ENCODE peak calls at places on chromosome 5, in ten cellular contexts. R is lung, N is glutamatergic neuron, Q is brain microvascular endothelial cell, M is nephron progenitor cell, G is breast epithelium, B is osteocyte, H is fibroblast of the aortic adventitia, O is fibroblast of mammary gland, W is A549. F is an unnamed sample.

GRCh38 chr5:673837-674629 is 19.1 kb downstream of the TPPP start:
- DNase-seq in W (no peak), R (no peak), M (no peak), G (no peak), B (peak; percentile 83), O (no peak), N (peak; percentile 12), Q (no peak), H (no peak), F (no peak)

GRCh38 chr5:83922699-83923098 is 202.0 kb upstream of the HAPLN1 start:
- DNase-seq in G (no peak), M (no peak), N (no peak), Q (no peak), B (no peak), H (no peak), O (no peak), W (no peak), R (no peak), F (no peak)

GRCh38 chr5:113776832-113777525 is 263.5 kb downstream of the YTHDC2 start:
- DNase-seq in Q (no peak), R (no peak), M (no peak), O (no peak), B (no peak), G (no peak), W (no peak), N (no peak), H (peak; percentile 7), F (no peak)

GRCh38 chr5:139473565-139473964 is 2.8 kb downstream of the SMIM33 start:
- DNase-seq in W (no peak), H (peak; percentile 32), B (no peak), O (peak; percentile 14), M (no peak), R (no peak), N (no peak), G (no peak), Q (no peak), F (no peak)

GRCh38 chr5:74946471-74946870 is 80.3 kb upstream of the FAM169A start:
- DNase-seq in M (no peak), B (no peak), N (no peak), G (no peak), O (peak; percentile 5), H (no peak), Q (no peak), W (no peak), R (no peak), F (no peak)

GRCh38 chr5:123398058-123398728 is 25.0 kb downstream of the CEP120 start:
- DNase-seq in B (no peak), N (no peak), W (no peak), O (no peak), H (no peak), G (no peak), M (no peak), R (no peak), Q (no peak), F (no peak)

GRCh38 chr5:93164690-93165089 is 416.3 kb downstream of the NR2F1-AS1 start:
- DNase-seq in B (no peak), W (peak; percentile 47), M (no peak), R (no peak), N (no peak), G (no peak), O (peak; percentile 94), H (peak; percentile 86), Q (peak; percentile 64), F (peak; percentile 47)

GRCh38 chr5:166102947-166103346 is 2188.5 kb upstream of the WWC1 start:
- DNase-seq in H (no peak), W (no peak), R (no peak), M (no peak), N (no peak), B (no peak), Q (no peak), G (no peak), O (no peak), F (no peak)

GRCh38 chr5:147223951-147224791 is 10.7 kb upstream of the STK32A start:
- DNase-seq in H (peak; percentile 77), Q (peak; percentile 20), M (peak; percentile 29), O (peak; percentile 61), R (peak; percentile 41), B (no peak), N (peak; percentile 18), G (no peak), W (peak; percentile 38), F (peak; percentile 20)

GRCh38 chr5:128498844-128499455 is 39.1 kb downstream of the FBN2 start:
- DNase-seq in G (no peak), N (no peak), W (peak; percentile 61), O (peak; percentile 75), B (no peak), R (no peak), Q (peak; percentile 53), M (no peak), H (peak; percentile 85), F (peak; percentile 16)

GRCh38 chr5:80054682-80055081 is 19.5 kb downstream of the THBS4 start:
- DNase-seq in B (no peak), N (no peak), H (no peak), R (no peak), Q (peak; percentile 43), G (no peak), O (no peak), W (peak; percentile 5), M (no peak), F (no peak)

GRCh38 chr5:96595300-96596090 is 66.7 kb upstream of the CAST start:
- DNase-seq in O (peak; percentile 41), B (no peak), R (no peak), G (no peak), N (no peak), M (no peak), H (peak; percentile 8), Q (no peak), W (peak; percentile 31), F (no peak)

GRCh38 chr5:10355071-10355889 is 1.8 kb downstream of the MARCHF6 start:
- DNase-seq in N (no peak), R (no peak), G (no peak), B (no peak), O (peak; percentile 31), H (peak; percentile 57), W (no peak), M (no peak), Q (peak; percentile 19), F (no peak)

GRCh38 chr5:43231977-43232376 is 40.0 kb downstream of the NIM1K start:
- DNase-seq in R (no peak), O (peak; percentile 21), N (no peak), B (no peak), M (no peak), H (peak; percentile 4), G (no peak), Q (peak; percentile 4), W (peak; percentile 57), F (no peak)

GRCh38 chr5:43225649-43226245 is 33.7 kb downstream of the NIM1K start:
- DNase-seq in N (no peak), W (no peak), M (no peak), B (no peak), G (no peak), R (no peak), H (no peak), Q (no peak), O (no peak), F (no peak)

GRCh38 chr5:43232943-43233833 is 41.2 kb downstream of the NIM1K start:
- DNase-seq in B (no peak), R (no peak), Q (no peak), H (no peak), N (no peak), M (no peak), W (no peak), O (no peak), G (no peak), F (no peak)

DNA sequence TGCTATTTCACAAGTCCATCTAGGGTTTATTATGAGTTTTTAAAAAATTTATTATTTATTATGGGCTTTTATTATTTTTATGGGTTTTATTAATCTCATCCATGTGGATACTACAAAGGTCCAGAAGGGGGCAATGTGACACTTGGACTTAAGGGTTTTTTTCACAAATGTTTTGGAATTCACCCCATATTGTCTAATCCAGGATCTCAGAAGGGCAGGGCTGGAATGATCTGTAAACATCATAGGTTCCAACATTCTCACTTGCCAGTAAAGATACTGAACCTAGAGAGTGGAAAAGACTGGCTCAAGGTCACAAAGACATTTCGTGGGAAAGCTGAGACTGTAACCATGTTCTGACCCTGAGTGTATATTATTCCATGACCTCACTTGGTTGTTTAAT is 35.6 kb downstream of the NIM1K start:
- DNase-seq in N (no peak), M (no peak), R (no peak), O (peak; percentile 76), G (no peak), Q (peak; percentile 25), B (no peak), W (peak; percentile 71), H (peak; percentile 78), F (peak; percentile 14)
- TF ChIP-seq CTCF in N (peak; percentile 68), M (no peak), R (no peak), O (peak; percentile 62), G (peak; percentile 18), Q (peak; percentile 54), B (peak; percentile 61), W (peak; percentile 70), H (peak; percentile 56), F (peak; percentile 43)

GRCh38 chr5:157544623-157544989 is 31.0 kb downstream of the ADAM19 start:
- DNase-seq in B (no peak), N (no peak), Q (no peak), O (no peak), M (no peak), R (no peak), H (no peak), G (no peak), W (no peak), F (no peak)
- TF ChIP-seq CTCF in B (no peak), N (no peak), Q (no peak), O (no peak), M (no peak), R (no peak), H (no peak), G (no peak), W (no peak), F (no peak)

DNA sequence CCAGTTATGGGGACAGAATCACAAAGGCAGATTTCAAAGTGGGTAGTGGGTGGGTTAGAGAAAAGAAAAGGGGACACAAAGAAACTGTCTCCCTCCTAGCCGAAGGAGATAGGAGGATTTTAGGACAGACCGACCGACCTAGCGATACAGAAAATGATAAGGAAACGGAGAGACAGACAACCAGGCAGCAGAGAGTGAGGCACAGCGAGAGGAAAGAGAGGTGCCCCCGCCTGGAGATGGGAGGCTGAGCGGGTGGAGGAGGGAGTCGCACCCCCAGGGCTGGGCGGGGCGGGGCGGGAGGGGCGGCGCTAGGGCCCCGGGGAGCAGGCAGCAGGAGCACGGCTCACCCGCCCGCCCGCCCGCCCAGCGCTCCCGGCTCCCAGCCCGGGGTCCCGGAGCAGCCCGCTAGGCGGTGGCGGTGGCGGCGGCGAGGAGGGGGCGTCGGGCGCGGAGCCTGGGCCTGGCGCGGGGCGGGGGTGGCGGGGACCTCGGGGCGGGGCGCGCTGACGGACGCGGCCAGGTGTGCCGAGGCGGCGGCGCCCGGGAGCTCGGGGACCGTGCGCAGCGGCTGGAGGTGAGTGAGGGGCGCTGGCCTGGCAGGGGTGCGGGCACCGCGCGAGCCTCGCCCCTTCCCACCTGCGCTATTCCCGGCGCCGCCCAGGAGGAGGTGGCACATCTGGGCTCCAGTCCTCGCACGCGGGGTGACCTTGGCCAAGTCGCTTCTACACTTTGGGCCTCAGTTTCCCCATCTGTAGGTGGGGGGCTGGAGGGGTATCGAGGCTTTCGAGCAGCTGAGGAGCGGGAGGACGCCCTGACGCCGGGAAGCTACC is 15.9 kb upstream of the SYNPO start:
- DNase-seq in M (peak; percentile 76), R (no peak), Q (no peak), H (no peak), O (no peak), G (no peak), B (no peak), N (peak; percentile 61), W (no peak), F (no peak)
- TF ChIP-seq CTCF in M (no peak), R (no peak), Q (no peak), H (no peak), O (no peak), G (peak; percentile 9), B (no peak), N (no peak), W (no peak), F (no peak)

GRCh38 chr5:53350991-53351770 is 129.2 kb upstream of the FST start:
- DNase-seq in H (no peak), M (no peak), O (no peak), G (no peak), N (no peak), B (no peak), W (peak; percentile 35), R (no peak), Q (no peak), F (no peak)
- TF ChIP-seq CTCF in H (no peak), M (no peak), O (no peak), G (no peak), N (no peak), B (no peak), W (no peak), R (no peak), Q (peak; percentile 28), F (no peak)

F was measured in AG09319.